ENCODE peak calls at places on chromosomes 3 and 15, in five cellular contexts. Z is A549, D is cardiac fibroblast, Q is mesothelial cell of epicardium, F is mucosa of descending colon. C is an unnamed sample.

GRCh38 chr3:101038393-101038792 is 45.2 kb upstream of the ABI3BP start:
- DNase-seq in Q (no peak), F (no peak), Z (no peak), D (peak), C (no peak)

GRCh38 chr3:21154911-21155310 is 596.1 kb downstream of the ZNF385D start:
- DNase-seq in Z (no peak), Q (no peak), D (no peak), F (no peak), C (no peak)

GRCh38 chr15:25785643-25786029 is 77.5 kb downstream of the ATP10A start:
- DNase-seq in D (no peak), Z (no peak), F (no peak), Q (no peak), C (no peak)

GRCh38 chr15:24678485-24678884 is 2.9 kb downstream of the NPAP1 start:
- DNase-seq in F (no peak), D (no peak), Q (no peak), Z (peak), C (no peak)

GRCh38 chr3:50525191-50525590 is 21.8 kb upstream of the CACNA2D2 start:
- DNase-seq in D (no peak), Z (no peak), F (no peak), Q (no peak), C (no peak)

GRCh38 chr3:185824051-185824466 is 783 bp downstream of the IGF2BP2 start:
- DNase-seq in Q (peak), D (peak), Z (no peak), F (peak), C (peak)

GRCh38 chr3:170977911-170978310 is 48.6 kb downstream of the SLC2A2 start:
- DNase-seq in Q (no peak), Z (peak), D (peak), F (no peak), C (no peak)

GRCh38 chr3:171974986-171975837 is 64.2 kb upstream of the FNDC3B start:
- DNase-seq in D (peak), Z (no peak), F (no peak), Q (no peak), C (no peak)

GRCh38 chr3:16842710-16843270 is 42.0 kb upstream of the PLCL2 start:
- DNase-seq in Q (no peak), D (no peak), Z (no peak), F (no peak), C (no peak)

GRCh38 chr3:36832406-36832805 is 68.1 kb upstream of the DCLK3 start:
- DNase-seq in D (no peak), F (no peak), Q (no peak), Z (no peak), C (no peak)

GRCh38 chr3:125443923-125444322 is 68.8 kb upstream of the ZNF148 start:
- DNase-seq in Q (no peak), F (no peak), Z (no peak), D (peak), C (no peak)

GRCh38 chr3:37996785-37997301 is 6.3 kb downstream of the VILL start:
- DNase-seq in Z (peak), D (peak), Q (peak), F (peak), C (peak)

GRCh38 chr3:74000715-74001114 is 376.0 kb upstream of the PDZRN3 start:
- DNase-seq in Q (no peak), D (peak), Z (no peak), F (no peak), C (no peak)

GRCh38 chr3:72847282-72847681 is 963 bp downstream of the SHQ1 start:
- DNase-seq in Z (no peak), F (no peak), Q (no peak), D (no peak), C (no peak)

GRCh38 chr3:159216295-159216694 is 414.4 kb downstream of the MFSD1 start:
- DNase-seq in Z (no peak), D (no peak), Q (no peak), F (no peak), C (no peak)

GRCh38 chr3:53996153-53996861 is 104.6 kb upstream of the SELENOK start:
- DNase-seq in Z (no peak), F (no peak), D (no peak), Q (no peak), C (no peak)

GRCh38 chr15:75945953-75946352 is 42.3 kb downstream of the FBXO22 start:
- DNase-seq in D (peak), Z (no peak), Q (no peak), F (no peak), C (no peak)

GRCh38 chr3:86998551-86998950 is 7.6 kb upstream of the VGLL3 start:
- DNase-seq in Q (no peak), F (no peak), D (no peak), Z (no peak), C (no peak)

GRCh38 chr3:168870892-168871291 is 775.2 kb upstream of the GOLIM4 start:
- DNase-seq in F (no peak), Q (no peak), D (peak), Z (no peak), C (no peak)

GRCh38 chr3:181920409-181920808 is 208.7 kb downstream of the SOX2 start:
- DNase-seq in F (no peak), Z (no peak), D (no peak), Q (no peak), C (no peak)

GRCh38 chr3:188634285-188634684 is 480.3 kb downstream of the LPP start:
- DNase-seq in D (no peak), F (no peak), Q (no peak), Z (no peak), C (no peak)

GRCh38 chr3:142940472-142940871 is 23.0 kb downstream of the PAQR9 start:
- DNase-seq in D (no peak), Z (no peak), Q (no peak), F (no peak), C (no peak)

GRCh38 chr15:48929611-48930170 is 34.0 kb downstream of the SHC4 start:
- DNase-seq in Z (no peak), F (no peak), Q (no peak), D (no peak), C (no peak)

GRCh38 chr3:194928183-194928736 is 242.6 kb downstream of the FAM43A start:
- DNase-seq in Q (no peak), F (no peak), Z (no peak), D (peak), C (no peak)

GRCh38 chr15:62594017-62594416 is 428.9 kb upstream of the C2CD4B start:
- DNase-seq in D (no peak), F (no peak), Q (no peak), Z (no peak), C (no peak)

GRCh38 chr3:13657660-13658435 is 108.9 kb downstream of the FBLN2 start:
- DNase-seq in D (peak), Z (peak), F (no peak), Q (peak), C (peak)

DNA sequence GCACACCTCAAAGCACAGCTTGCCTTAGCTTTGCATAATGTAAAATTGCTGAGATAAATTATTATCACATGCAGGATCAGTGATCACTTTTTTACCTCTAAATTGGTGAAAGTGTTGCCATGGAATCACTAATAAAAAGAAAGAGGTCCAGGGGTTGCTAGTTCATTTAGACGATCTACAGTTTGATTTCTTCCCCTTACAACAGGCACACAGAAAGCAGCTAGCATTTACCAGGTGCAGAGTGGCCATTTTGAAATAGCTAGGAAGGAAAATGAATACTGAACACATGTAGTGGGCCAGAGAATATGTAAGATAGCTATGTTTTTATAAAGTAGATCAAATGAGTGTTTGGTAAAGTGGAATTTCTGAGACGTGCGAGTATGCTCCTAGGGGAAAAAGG is 98.7 kb upstream of the CHL1 start:
- DNase-seq in F (no peak), Z (no peak), D (no peak), Q (no peak), C (no peak)
- TF ChIP-seq CTCF in F (no peak), Z (no peak), D (no peak), Q (no peak), C (no peak)

DNA sequence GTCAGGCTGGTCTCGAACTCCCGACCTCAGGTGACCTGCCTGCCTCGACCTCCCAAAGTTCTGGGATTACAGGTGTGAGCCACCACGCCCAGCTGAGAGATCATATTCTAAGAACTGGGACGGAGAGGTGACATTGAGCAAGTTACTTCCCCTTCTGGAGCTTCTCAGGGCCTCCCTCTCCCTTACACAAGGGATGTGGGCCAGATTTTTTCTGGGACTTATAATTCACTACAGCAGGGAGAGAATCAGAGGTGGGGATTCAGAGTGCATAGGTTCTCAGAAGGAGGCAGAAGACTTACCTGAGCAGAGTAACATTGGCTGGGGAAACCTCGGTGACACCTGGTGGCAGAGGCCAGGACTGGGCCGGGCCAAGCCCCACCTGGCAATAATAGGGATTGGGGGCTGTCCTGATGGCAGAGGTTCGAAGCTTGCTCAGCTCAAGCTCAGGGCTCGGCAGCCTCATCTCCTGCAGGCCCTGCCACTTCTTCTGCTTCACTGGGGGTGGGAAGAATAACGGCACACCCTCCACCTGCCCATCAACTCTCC is 6.8 kb downstream of the LTK start:
- DNase-seq in Z (no peak), F (no peak), Q (no peak), D (no peak), C (no peak)
- TF ChIP-seq CTCF in Z (no peak), F (no peak), Q (no peak), D (no peak), C (no peak)

GRCh38 chr3:51941798-51942602 is at the start of the genes PARP3 and RRP9:
- DNase-seq in D (peak), F (peak), Z (peak), Q (peak), C (peak)
- TF ChIP-seq CTCF in D (peak), F (peak), Z (peak), Q (peak), C (peak)

DNA sequence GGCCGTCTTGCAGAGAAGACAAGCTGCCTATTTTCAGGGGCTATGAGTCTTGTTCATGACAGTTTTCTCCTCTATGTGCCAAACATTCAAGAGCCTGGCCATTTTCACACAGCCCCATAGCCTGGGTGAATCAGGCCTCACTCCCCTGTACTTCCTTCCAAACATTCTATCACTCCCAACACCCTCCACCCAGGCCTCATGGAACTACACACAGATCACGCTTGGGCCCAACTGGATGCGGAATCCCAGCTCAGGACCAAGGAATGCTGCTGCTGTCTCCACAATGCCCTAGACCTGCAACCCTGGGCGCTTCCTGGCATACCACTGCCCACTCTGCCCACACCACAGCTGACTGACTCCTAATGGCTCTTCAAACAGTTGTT is 39.4 kb upstream of the PCSK6 start:
- DNase-seq in Q (no peak), Z (no peak), F (no peak), D (no peak), C (no peak)
- TF ChIP-seq CTCF in Q (no peak), Z (no peak), F (no peak), D (no peak), C (no peak)

GRCh38 chr3:146505496-146505895 is 36.1 kb upstream of the PLSCR2 start:
- DNase-seq in F (no peak), Q (no peak), Z (no peak), D (peak), C (no peak)

GRCh38 chr3:146502887-146503458 is 33.6 kb upstream of the PLSCR2 start:
- DNase-seq in D (no peak), Q (no peak), Z (no peak), F (no peak), C (no peak)

GRCh38 chr3:146501752-146502151 is 32.4 kb upstream of the PLSCR2 start:
- DNase-seq in Z (no peak), D (no peak), Q (no peak), F (no peak), C (no peak)

GRCh38 chr3:146504546-146505197 is 35.3 kb upstream of the PLSCR2 start:
- DNase-seq in Z (no peak), D (peak), Q (no peak), F (no peak), C (no peak)

DNA sequence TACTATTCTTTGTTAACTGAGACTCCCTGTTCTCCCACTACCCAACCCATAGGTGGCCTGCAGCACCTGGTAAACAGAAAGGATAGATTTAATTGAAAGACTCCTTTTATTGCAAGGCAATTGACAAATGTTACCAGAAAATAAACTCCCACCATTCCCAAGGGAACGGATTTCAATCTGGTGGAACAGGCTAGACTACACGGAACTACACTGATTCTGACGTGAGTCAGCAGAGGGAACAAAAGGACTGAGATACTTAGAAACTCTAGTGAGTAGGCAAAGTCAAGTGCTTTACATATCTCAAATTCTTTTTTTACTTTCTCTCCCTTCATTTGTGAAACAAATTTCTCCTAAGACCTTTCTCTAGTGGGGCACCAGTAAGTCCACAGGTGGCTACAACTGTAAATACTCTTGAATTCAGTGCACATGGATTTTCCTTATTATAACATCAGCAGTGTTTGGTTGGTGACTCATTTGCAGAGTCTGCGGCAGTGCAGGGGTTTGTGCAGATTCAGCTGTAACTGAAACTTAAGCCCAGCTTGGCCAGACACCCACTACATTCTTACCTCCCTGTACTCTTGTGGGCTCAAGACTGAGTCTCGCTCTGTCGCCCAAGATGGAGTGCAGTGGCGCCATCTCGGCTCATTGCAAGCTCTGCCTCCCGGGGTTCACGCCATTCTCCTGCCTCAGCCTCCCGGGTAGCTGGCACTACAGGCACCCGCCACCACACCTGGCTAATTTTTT is 34.3 kb upstream of the PLSCR2 start:
- DNase-seq in Q (no peak), D (peak), Z (peak), F (peak), C (no peak)
- TF ChIP-seq CTCF in Q (no peak), D (no peak), Z (no peak), F (no peak), C (no peak)

GRCh38 chr3:64763980-64764379 is 76.2 kb upstream of the ADAMTS9 start:
- DNase-seq in Z (no peak), D (no peak), F (no peak), Q (no peak), C (no peak)
- TF ChIP-seq CTCF in Z (no peak), D (no peak), F (no peak), Q (no peak), C (no peak)

GRCh38 chr3:18656410-18656809 is 231.3 kb upstream of the SATB1 start:
- DNase-seq in F (no peak), Q (no peak), Z (no peak), D (no peak), C (no peak)

GRCh38 chr3:18657858-18658820 is 233.0 kb upstream of the SATB1 start:
- DNase-seq in Z (no peak), Q (no peak), F (no peak), D (no peak), C (no peak)

GRCh38 chr3:18656866-18657265 is 231.7 kb upstream of the SATB1 start:
- DNase-seq in Z (no peak), Q (no peak), F (no peak), D (no peak), C (no peak)

GRCh38 chr3:18655827-18656226 is 230.7 kb upstream of the SATB1 start:
- DNase-seq in Q (no peak), D (no peak), Z (no peak), F (no peak), C (no peak)

DNA sequence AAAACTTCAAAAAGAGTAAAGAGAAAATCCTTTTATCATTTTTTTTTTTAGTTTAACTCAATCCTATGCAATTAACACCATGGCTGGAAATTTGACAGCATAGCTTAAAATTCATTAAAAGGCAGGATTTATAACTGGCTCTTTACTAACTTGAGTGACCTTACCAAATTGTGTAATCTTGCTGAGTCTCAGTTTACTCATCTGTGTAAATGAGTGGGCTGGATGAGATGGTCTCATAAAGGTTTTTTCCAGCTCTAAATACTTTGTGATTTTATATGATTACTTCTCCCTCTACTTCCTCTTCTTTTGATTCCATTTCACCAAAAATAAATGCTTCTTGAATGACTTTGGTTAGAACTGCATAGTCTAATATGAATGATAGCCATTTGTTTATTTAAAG is 234.9 kb upstream of the SATB1 start:
- DNase-seq in Q (no peak), F (no peak), D (no peak), Z (no peak), C (no peak)
- TF ChIP-seq CTCF in Q (no peak), F (no peak), D (no peak), Z (no peak), C (no peak)

DNA sequence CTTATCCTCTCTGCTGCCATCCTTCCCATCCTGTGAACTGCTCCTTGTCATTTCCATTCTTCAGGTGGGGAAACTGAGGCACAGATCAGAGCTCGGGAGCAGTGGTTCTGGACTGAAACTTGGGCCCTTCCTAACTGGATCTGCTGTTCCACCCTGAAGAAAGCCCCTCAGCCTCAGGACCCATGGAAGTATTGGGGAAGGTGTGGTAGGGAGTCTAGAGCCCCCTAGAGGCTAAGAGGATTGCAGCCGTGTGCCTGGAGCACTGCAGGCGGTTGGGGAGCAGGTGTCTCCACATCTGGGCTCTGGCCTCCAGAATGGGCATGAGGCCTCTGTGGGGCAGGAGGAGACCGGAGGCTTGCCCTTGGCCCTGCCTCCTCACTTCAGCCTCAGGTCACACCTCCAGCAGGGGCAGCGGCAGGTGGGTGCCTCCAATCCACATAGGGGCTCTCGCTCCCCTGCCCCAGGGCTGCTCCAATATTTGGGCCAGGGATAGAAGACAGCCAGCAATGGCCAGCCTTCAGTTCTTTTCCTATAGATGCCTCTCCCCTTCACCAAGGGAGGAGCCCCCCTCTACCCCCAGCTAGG is 28.1 kb downstream of the DNAJB8 start:
- DNase-seq in Q (no peak), Z (no peak), D (no peak), F (no peak), C (no peak)
- TF ChIP-seq CTCF in Q (no peak), Z (peak), D (peak), F (no peak), C (peak)

DNA sequence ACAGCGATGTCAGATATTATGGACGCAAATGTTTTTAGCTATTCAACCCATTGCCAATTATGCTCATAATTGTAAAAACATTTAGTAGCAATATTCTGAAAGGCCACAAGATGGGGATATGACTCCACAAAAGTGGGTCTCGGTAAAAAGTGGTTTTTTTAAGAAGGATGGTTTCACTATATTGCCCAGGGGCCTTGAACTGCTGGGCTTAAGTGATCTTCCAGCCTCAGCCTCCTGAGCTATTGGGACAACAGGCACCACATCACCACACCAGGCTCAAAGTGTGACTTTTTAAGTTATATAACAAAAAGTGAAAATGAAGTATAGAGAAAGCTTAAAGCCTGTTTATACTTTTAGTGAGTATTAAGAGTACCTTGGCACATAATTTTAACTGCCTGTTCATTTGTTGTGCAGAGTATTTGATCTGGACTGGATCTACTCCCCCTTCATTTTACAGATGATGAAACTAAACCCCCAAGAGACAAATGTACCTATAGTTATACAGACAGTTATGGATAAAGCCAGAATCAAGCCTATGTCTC is 9.4 kb downstream of the NAA50 start:
- DNase-seq in Z (peak), D (peak), Q (no peak), F (no peak), C (no peak)
- TF ChIP-seq CTCF in Z (peak), D (peak), Q (peak), F (no peak), C (peak)

GRCh38 chr15:95287774-95288173 is 1042.7 kb upstream of the NR2F2 start:
- DNase-seq in Z (no peak), Q (no peak), F (no peak), D (no peak), C (no peak)
- TF ChIP-seq CTCF in Z (no peak), Q (no peak), F (no peak), D (no peak), C (no peak)